ENCODE peak calls at places on chromosomes 6 and 20, in seven cellular contexts. A, N, W, M, F, G and Q are unnamed samples.

GRCh38 chr20:7180261-7181045 is 413.0 kb downstream of the BMP2 start:
- DNase-seq in A (no peak), N (no peak), W (peak), M (no peak), F (no peak), G (no peak), Q (no peak)

GRCh38 chr20:53582574-53583351 is 10.9 kb downstream of the ZNF217 start:
- DNase-seq in A (no peak), N (peak), W (peak), M (no peak), F (peak), G (no peak), Q (peak)

GRCh38 chr6:109477725-109478124 is 5.3 kb downstream of the ZBTB24 start:
- DNase-seq in A (no peak), N (peak), W (no peak), M (no peak), F (no peak), G (no peak), Q (no peak)

GRCh38 chr20:60469829-60470228 is 511.6 kb downstream of the CDH26 start:
- DNase-seq in A (no peak), N (no peak), W (no peak), M (peak), F (no peak), G (no peak), Q (no peak)

GRCh38 chr6:155374681-155375080 is 60.4 kb upstream of the TFB1M start:
- DNase-seq in A (no peak), N (no peak), W (no peak), M (no peak), F (no peak), G (no peak), Q (no peak)

GRCh38 chr6:142045380-142046270 is 87.1 kb upstream of the GJE1 start:
- DNase-seq in A (no peak), N (no peak), W (peak), M (no peak), F (no peak), G (no peak), Q (peak)

GRCh38 chr6:44504321-44504761 is 116.8 kb downstream of the CDC5L start:
- DNase-seq in A (no peak), N (no peak), W (no peak), M (peak), F (no peak), G (no peak), Q (no peak)

GRCh38 chr6:72620866-72621242 is 1.0 kb upstream of the KCNQ5 start:
- DNase-seq in A (no peak), N (peak), W (peak), M (peak), F (no peak), G (no peak), Q (no peak)

GRCh38 chr6:99119109-99120031 is 171.6 kb upstream of the FBXL4 start:
- DNase-seq in A (peak), N (peak), W (peak), M (peak), F (no peak), G (no peak), Q (peak)

GRCh38 chr6:137122612-137123011 is 50.8 kb downstream of the IL22RA2 start:
- DNase-seq in A (no peak), N (no peak), W (no peak), M (no peak), F (no peak), G (no peak), Q (no peak)

GRCh38 chr6:1846611-1847010 is 236.9 kb downstream of the FOXC1 start:
- DNase-seq in A (no peak), N (no peak), W (no peak), M (no peak), F (peak), G (no peak), Q (no peak)

GRCh38 chr6:99521557-99522286 is 6.5 kb upstream of the USP45 start:
- DNase-seq in A (no peak), N (peak), W (peak), M (peak), F (peak), G (no peak), Q (peak)

GRCh38 chr6:85078071-85078470 is 313.7 kb upstream of the TBX18 start:
- DNase-seq in A (no peak), N (peak), W (peak), M (no peak), F (no peak), G (no peak), Q (peak)

GRCh38 chr6:110180228-110181008 is at the start of gene CDC40:
- DNase-seq in A (no peak), N (no peak), W (no peak), M (peak), F (no peak), G (no peak), Q (no peak)

GRCh38 chr6:74891358-74891811 is 314.5 kb downstream of the COL12A1 start:
- DNase-seq in A (no peak), N (no peak), W (peak), M (no peak), F (no peak), G (no peak), Q (peak)

GRCh38 chr20:50655325-50655880 is 35.9 kb downstream of the RIPOR3 start:
- DNase-seq in A (no peak), N (no peak), W (peak), M (no peak), F (no peak), G (no peak), Q (peak)

GRCh38 chr20:24701668-24702067 is 232.2 kb downstream of the SYNDIG1 start:
- DNase-seq in A (no peak), N (no peak), W (no peak), M (no peak), F (no peak), G (no peak), Q (no peak)

GRCh38 chr6:169190144-169190584 is 63.5 kb downstream of the THBS2 start:
- DNase-seq in A (no peak), N (peak), W (no peak), M (no peak), F (no peak), G (no peak), Q (peak)

GRCh38 chr6:30135147-30135546 is 793 bp upstream of the TRIM40 start:
- DNase-seq in A (no peak), N (no peak), W (no peak), M (no peak), F (no peak), G (no peak), Q (no peak)

GRCh38 chr20:6966721-6967120 is 199.2 kb downstream of the BMP2 start:
- DNase-seq in A (no peak), N (no peak), W (peak), M (no peak), F (no peak), G (no peak), Q (no peak)

GRCh38 chr6:158205220-158205944 is 37.2 kb downstream of the GTF2H5 start:
- DNase-seq in A (no peak), N (peak), W (no peak), M (peak), F (peak), G (no peak), Q (no peak)

GRCh38 chr20:60956194-60956593 is 295.9 kb upstream of the CDH4 start:
- DNase-seq in A (no peak), N (no peak), W (no peak), M (no peak), F (no peak), G (no peak), Q (no peak)

GRCh38 chr6:79711167-79711566 is 80.0 kb downstream of the SH3BGRL2 start:
- DNase-seq in A (no peak), N (no peak), W (no peak), M (no peak), F (no peak), G (no peak), Q (no peak)

GRCh38 chr6:53651764-53652401 is 13.7 kb downstream of the KLHL31 start:
- DNase-seq in A (peak), N (peak), W (peak), M (peak), F (peak), G (peak), Q (peak)

GRCh38 chr6:25490018-25490865 is 161.8 kb upstream of the SCGN start:
- DNase-seq in A (peak), N (peak), W (peak), M (peak), F (peak), G (peak), Q (peak)

GRCh38 chr6:155354167-155354566 is 39.9 kb upstream of the TFB1M start:
- DNase-seq in A (no peak), N (no peak), W (no peak), M (no peak), F (no peak), G (no peak), Q (no peak)

GRCh38 chr6:88763160-88763559 is 200.3 kb downstream of the RNGTT start:
- DNase-seq in A (no peak), N (no peak), W (peak), M (no peak), F (no peak), G (no peak), Q (peak)

GRCh38 chr6:143953922-143954321 is 54.1 kb downstream of the PLAGL1 start:
- DNase-seq in A (no peak), N (peak), W (no peak), M (no peak), F (no peak), G (no peak), Q (no peak)

GRCh38 chr6:57822896-57823358 is 505.5 kb downstream of the PRIM2 start:
- DNase-seq in A (no peak), N (peak), W (no peak), M (peak), F (no peak), G (peak), Q (peak)

GRCh38 chr6:168415149-168415992 is 25.6 kb upstream of the SMOC2 start:
- DNase-seq in A (no peak), N (no peak), W (no peak), M (no peak), F (no peak), G (no peak), Q (no peak)

GRCh38 chr6:169345198-169345597 is 91.6 kb upstream of the THBS2 start:
- DNase-seq in A (no peak), N (no peak), W (no peak), M (no peak), F (no peak), G (no peak), Q (no peak)

GRCh38 chr6:155311583-155311982 is 2.7 kb downstream of the TFB1M start:
- DNase-seq in A (no peak), N (no peak), W (no peak), M (no peak), F (no peak), G (no peak), Q (no peak)

GRCh38 chr20:40970218-40970617 is 58.4 kb upstream of the TOP1 start:
- DNase-seq in A (no peak), N (no peak), W (no peak), M (peak), F (no peak), G (no peak), Q (no peak)
- H3K18ac ChIP-seq in A (peak), N (no peak), W (no peak), M (no peak), F (no peak), G (no peak), Q (no peak)

DNA sequence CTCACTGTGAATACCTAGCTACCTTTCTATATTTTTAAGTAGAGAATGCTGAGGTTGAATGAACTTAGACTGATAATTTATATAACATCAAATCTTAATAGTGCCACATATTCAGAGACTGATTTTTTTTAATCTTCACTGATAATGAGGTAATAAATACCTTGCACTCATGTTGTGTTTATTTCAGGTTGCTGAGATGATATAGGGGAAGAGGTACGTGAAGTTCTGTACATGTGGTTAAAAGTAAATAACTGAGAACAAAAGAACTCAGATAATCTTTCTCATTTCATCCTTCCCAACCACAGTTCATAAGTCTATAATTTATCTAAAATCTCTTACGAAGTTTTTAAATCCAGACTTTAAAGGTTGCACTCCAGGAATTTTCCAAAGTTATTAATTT is 6.4 kb downstream of the NHSL1 start:
- DNase-seq in A (no peak), N (no peak), W (no peak), M (no peak), F (no peak), G (no peak), Q (no peak)
- H3K9ac ChIP-seq in A (no peak), N (no peak), W (peak), M (no peak), F (no peak), G (no peak), Q (no peak)

GRCh38 chr20:17881741-17882064 is 86.9 kb downstream of the SNX5 start:
- DNase-seq in A (no peak), N (no peak), W (no peak), M (no peak), F (no peak), G (no peak), Q (no peak)
- H3K18ac ChIP-seq in A (no peak), N (no peak), W (no peak), M (no peak), F (no peak), G (no peak), Q (peak)

GRCh38 chr6:112739766-112740165 is 392.6 kb downstream of the RFPL4B start:
- DNase-seq in A (no peak), N (no peak), W (no peak), M (no peak), F (no peak), G (no peak), Q (no peak)

DNA sequence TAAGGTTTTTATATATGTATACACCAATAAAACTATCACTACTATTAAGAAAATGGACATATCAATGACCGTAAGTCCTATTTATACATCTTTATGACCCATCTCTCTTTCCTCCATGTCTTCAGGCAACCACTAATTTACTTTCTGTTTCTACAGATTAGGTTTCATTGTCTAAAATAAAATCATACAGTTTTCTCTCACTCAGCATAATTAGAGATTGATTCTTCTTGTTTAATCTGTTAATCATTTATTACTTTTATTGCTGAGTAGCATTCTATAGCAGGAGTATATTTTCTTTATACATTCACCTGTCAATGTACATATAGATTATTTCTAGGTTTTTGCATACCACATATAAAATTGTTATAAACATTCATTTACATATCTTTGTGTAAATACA is 388.0 kb downstream of the RFPL4B start:
- DNase-seq in A (no peak), N (no peak), W (no peak), M (no peak), F (no peak), G (no peak), Q (no peak)
- H3K9ac ChIP-seq in A (no peak), N (no peak), W (no peak), M (no peak), F (no peak), G (no peak), Q (no peak)

DNA sequence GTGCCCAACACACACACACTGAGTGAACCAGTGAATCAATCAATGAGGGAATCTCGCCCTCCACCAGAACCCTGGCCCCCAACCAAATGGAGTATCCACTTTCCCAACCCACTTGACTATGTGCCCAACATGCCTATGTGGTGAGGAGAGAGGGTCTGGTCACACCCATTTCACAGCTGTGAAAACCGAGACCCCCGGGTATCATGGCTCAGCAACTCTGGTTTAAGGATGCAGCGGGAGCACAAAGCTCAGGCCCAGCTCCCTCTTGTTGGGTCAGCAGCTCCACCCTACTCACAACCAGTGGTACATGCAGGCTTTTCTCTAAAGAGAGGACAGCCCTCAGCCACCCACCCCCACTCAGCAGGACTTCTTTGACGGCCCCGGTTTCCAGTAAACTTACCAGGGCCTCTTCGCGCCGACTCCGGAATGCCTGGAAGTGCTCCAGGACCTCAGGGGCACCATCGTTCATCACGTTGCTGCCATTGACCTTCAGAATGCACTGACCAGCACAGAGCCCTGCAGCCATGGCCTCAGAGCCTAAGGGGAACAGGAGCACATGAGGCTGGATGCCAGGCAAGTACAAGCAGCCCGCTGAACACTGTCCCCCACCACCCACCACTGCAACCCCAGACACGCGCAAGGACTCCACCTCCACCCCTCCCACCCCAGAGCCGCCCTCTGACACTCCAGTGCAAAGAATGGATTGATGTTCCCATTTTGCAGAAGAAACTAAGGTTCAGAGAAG is 174.7 kb downstream of the PREX1 start:
- DNase-seq in A (no peak), N (no peak), W (peak), M (no peak), F (no peak), G (no peak), Q (no peak)
- H3K18ac ChIP-seq in A (no peak), N (no peak), W (no peak), M (no peak), F (no peak), G (no peak), Q (no peak)

GRCh38 chr20:10667560-10668167 is 6.1 kb downstream of the JAG1 start:
- DNase-seq in A (peak), N (no peak), W (no peak), M (no peak), F (no peak), G (no peak), Q (no peak)
- H3K9ac ChIP-seq in A (no peak), N (no peak), W (no peak), M (no peak), F (no peak), G (no peak), Q (no peak)